ENCODE peak calls at places on chromosomes 11 and 22, in four cellular contexts. M, L, G and F are unnamed samples. For H3K4me1 and H3K9me3, the result is how much of the 10 kb centered on the place peaks cover.

GRCh38 chr11:63666874-63667273 is 4.3 kb downstream of the ATL3 start:
- DNase-seq in M (no peak), L (no peak), G (no peak), F (no peak)

GRCh38 chr11:7571640-7572000 is 57.8 kb downstream of the PPFIBP2 start:
- DNase-seq in M (peak), L (peak), G (peak), F (no peak)

GRCh38 chr11:103959279-103959930 is 77.0 kb upstream of the DDI1 start:
- DNase-seq in M (no peak), L (no peak), G (no peak), F (no peak)

GRCh38 chr11:35539256-35539655 is 13.8 kb upstream of the PAMR1 start:
- DNase-seq in M (no peak), L (no peak), G (no peak), F (no peak)

GRCh38 chr11:82995754-82996398 is 75.8 kb downstream of the RAB30 start:
- DNase-seq in M (no peak), L (no peak), G (no peak), F (no peak)

GRCh38 chr22:44701824-44702478 is at the start of gene PRR5:
- DNase-seq in M (peak), L (peak), G (peak), F (no peak)

GRCh38 chr11:116855413-116855812 is 18.0 kb upstream of the APOA1 start:
- DNase-seq in M (no peak), L (no peak), G (no peak), F (no peak)

GRCh38 chr11:33891714-33892327 is at the start of gene LMO2:
- DNase-seq in M (no peak), L (no peak), G (no peak), F (no peak)

GRCh38 chr11:18005376-18006129 is 7.3 kb downstream of the SERGEF start:
- DNase-seq in M (no peak), L (no peak), G (no peak), F (no peak)

GRCh38 chr11:4619514-4619913 is 11.5 kb upstream of the TRIM68 start:
- DNase-seq in M (no peak), L (no peak), G (no peak), F (no peak)

GRCh38 chr11:14357843-14358728 is 897 bp downstream of the RRAS2 start:
- DNase-seq in M (peak), L (peak), G (peak), F (no peak)

DNA sequence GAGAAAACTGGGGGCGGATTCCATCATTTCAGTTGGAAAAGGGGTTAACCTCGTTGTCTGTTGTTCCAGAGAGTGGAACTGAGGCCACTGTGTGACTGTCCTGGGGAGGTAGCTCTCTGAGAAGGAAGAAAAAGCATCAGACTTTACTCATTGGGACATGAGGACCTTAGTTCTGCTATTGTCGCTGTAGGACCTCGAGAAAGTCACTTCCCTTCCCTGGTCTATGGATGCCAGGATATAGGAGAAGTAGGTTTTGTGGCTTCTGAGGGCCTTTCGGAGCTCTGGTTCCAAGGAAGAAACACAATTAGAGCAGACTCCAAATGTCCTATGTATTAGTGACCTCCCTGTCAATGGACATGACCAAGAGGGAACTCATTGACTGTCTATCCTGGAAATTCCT is 6.2 kb downstream of the MYO18B start:
- DNase-seq in M (no peak), L (no peak), G (no peak), F (no peak)
- H3K4me1 ChIP-seq in M (under half), L (under half), G (under half), F (under half)

GRCh38 chr22:48794906-48795305 is 1032.8 kb downstream of the BRD1 start:
- DNase-seq in M (no peak), L (no peak), G (no peak), F (no peak)

GRCh38 chr22:48793949-48794348 is 1033.7 kb downstream of the BRD1 start:
- DNase-seq in M (no peak), L (no peak), G (no peak), F (no peak)

GRCh38 chr22:48797731-48798130 is 1029.9 kb downstream of the BRD1 start:
- DNase-seq in M (no peak), L (no peak), G (no peak), F (no peak)

GRCh38 chr22:48796295-48797015 is 1031.2 kb downstream of the BRD1 start:
- DNase-seq in M (no peak), L (no peak), G (no peak), F (no peak)

GRCh38 chr22:48795664-48796063 is 1032.0 kb downstream of the BRD1 start:
- DNase-seq in M (no peak), L (no peak), G (no peak), F (no peak)
- H3K9me3 ChIP-seq in M (under half), L (under half), G (under half), F (under half)

GRCh38 chr11:117881217-117881616 is 4.8 kb upstream of the FXYD6 start:
- DNase-seq in M (no peak), L (no peak), G (no peak), F (no peak)

GRCh38 chr11:117884994-117885393 is 8.5 kb upstream of the FXYD6 start:
- DNase-seq in M (no peak), L (no peak), G (no peak), F (no peak)

GRCh38 chr11:117882539-117882938 is 6.1 kb upstream of the FXYD6 start:
- DNase-seq in M (no peak), L (no peak), G (no peak), F (no peak)

GRCh38 chr11:117885777-117886176 is 9.3 kb upstream of the FXYD6 start:
- DNase-seq in M (peak), L (peak), G (no peak), F (no peak)

DNA sequence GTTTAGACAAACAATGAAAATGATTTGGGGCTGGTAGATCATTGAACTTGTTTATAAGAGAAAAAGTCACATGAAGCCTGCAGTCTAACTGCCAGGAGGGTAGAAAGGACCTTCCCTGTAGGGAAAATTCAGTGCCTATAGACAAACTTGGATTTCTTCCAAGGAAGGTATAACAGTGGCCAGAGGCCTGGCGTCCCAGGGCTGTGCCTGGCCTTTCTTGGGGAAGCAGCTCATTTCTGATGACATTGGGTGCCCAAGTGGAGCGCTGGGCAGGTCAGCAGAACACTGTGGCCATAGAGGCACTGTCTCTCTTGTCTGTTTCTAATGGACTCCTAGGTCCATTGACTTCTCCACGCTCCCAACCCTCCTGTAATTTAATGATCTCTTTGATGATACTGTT is 6.6 kb upstream of the FXYD6 start:
- DNase-seq in M (no peak), L (no peak), G (no peak), F (no peak)
- H3K27ac ChIP-seq in M (no peak), L (no peak), G (no peak), F (no peak)

GRCh38 chr11:69654660-69655478 is 13.9 kb downstream of the CCND1 start:
- DNase-seq in M (peak), L (peak), G (no peak), F (no peak)
- H3K4me1 ChIP-seq in M (under half), L (under half), G (under half), F (under half)

GRCh38 chr11:62179995-62180394 is 10.0 kb upstream of the SCGB1D1 start:
- DNase-seq in M (no peak), L (no peak), G (no peak), F (no peak)

GRCh38 chr11:62182147-62182869 is 7.7 kb upstream of the SCGB1D1 start:
- DNase-seq in M (no peak), L (no peak), G (no peak), F (no peak)

GRCh38 chr11:62176766-62177165 is 13.2 kb upstream of the SCGB1D1 start:
- DNase-seq in M (no peak), L (no peak), G (no peak), F (no peak)

GRCh38 chr11:62186195-62186594 is 3.8 kb upstream of the SCGB1D1 start:
- DNase-seq in M (no peak), L (no peak), G (no peak), F (no peak)

DNA sequence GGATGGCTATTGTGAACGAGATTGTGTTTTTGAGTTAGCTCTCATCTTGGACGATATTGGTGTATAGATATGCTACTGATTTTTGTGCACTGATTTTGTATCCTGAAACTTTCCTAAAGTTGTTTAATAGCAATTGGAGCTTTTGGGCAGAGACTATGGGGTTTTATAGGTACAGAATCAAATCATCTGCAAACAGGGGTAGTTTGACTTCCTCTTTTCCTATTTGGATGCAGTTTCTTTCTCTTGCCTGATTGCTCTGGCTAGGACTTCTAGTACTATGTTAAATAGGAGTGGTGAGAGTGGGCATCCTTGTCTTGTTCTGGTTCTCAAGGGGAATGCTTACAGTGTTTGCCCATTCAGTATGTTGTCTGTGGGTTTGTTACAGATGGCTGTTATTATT is 8.9 kb upstream of the SCGB1D1 start:
- DNase-seq in M (no peak), L (no peak), G (no peak), F (no peak)
- H3K9me3 ChIP-seq in M (under half), L (under half), G (under half), F (under half)